ENCODE peak calls at places on chromosome 1, in five cellular contexts. E is mesenteric fat pad, R is uterus, J is kidney tubule cell, G is OCI-LY7. L is an unnamed sample.

GRCh38 chr1:246107516-246108277 is 399.4 kb downstream of the SMYD3 start:
- DNase-seq in E (no peak), R (no peak), J (peak; percentile 18), G (no peak), L (no peak)

GRCh38 chr1:55304306-55304705 is 89.1 kb upstream of the USP24 start:
- DNase-seq in E (no peak), R (no peak), J (no peak), G (no peak), L (no peak)

GRCh38 chr1:10793129-10793651 is 3.3 kb downstream of the CASZ1 start:
- DNase-seq in E (no peak), R (no peak), J (peak; percentile 38), G (no peak), L (peak; percentile 64)

GRCh38 chr1:192516776-192517297 is 58.7 kb upstream of the RGS1 start:
- DNase-seq in E (no peak), R (no peak), J (peak; percentile 73), G (peak; percentile 89), L (no peak)

GRCh38 chr1:234886081-234886874 is 242.4 kb downstream of the TOMM20 start:
- DNase-seq in E (peak; percentile 82), R (peak; percentile 80), J (no peak), G (no peak), L (no peak)

GRCh38 chr1:202671388-202671787 is 38.9 kb downstream of the SYT2 start:
- DNase-seq in E (no peak), R (no peak), J (peak; percentile 16), G (no peak), L (no peak)

GRCh38 chr1:20426923-20427322 is 59.1 kb downstream of the CAMK2N1 start:
- DNase-seq in E (peak; percentile 51), R (no peak), J (peak; percentile 92), G (no peak), L (no peak)

GRCh38 chr1:78060857-78061563 is 15.2 kb downstream of the GIPC2 start:
- DNase-seq in E (no peak), R (no peak), J (no peak), G (no peak), L (no peak)

GRCh38 chr1:30758785-30759380 is 1.3 kb upstream of the LAPTM5 start:
- DNase-seq in E (no peak), R (no peak), J (no peak), G (peak; percentile 63), L (no peak)

GRCh38 chr1:211652371-211652770 is 23.1 kb downstream of the NEK2 start:
- DNase-seq in E (no peak), R (no peak), J (no peak), G (no peak), L (no peak)

GRCh38 chr1:55584521-55585401 is 369.6 kb upstream of the USP24 start:
- DNase-seq in E (no peak), R (no peak), J (peak; percentile 8), G (no peak), L (no peak)

GRCh38 chr1:203572134-203572625 is 54.5 kb upstream of the ATP2B4 start:
- DNase-seq in E (no peak), R (peak; percentile 57), J (no peak), G (no peak), L (no peak)

GRCh38 chr1:47710075-47711071 is 272.5 kb downstream of the FOXD2 start:
- DNase-seq in E (peak; percentile 94), R (peak; percentile 43), J (peak; percentile 58), G (peak; percentile 38), L (peak; percentile 33)

GRCh38 chr1:151820940-151821339 is 10.7 kb downstream of the RORC start:
- DNase-seq in E (no peak), R (no peak), J (no peak), G (peak; percentile 13), L (no peak)

GRCh38 chr1:221394011-221394544 is 347.8 kb downstream of the DUSP10 start:
- DNase-seq in E (no peak), R (peak; percentile 16), J (peak; percentile 33), G (no peak), L (no peak)

GRCh38 chr1:39754026-39754569 is 15.4 kb downstream of the PPIE start:
- DNase-seq in E (no peak), R (no peak), J (no peak), G (no peak), L (no peak)

GRCh38 chr1:19447550-19447949 is 37.8 kb downstream of the CAPZB start:
- DNase-seq in E (no peak), R (no peak), J (no peak), G (no peak), L (no peak)

GRCh38 chr1:177032434-177032833 is 132.1 kb downstream of the ASTN1 start:
- DNase-seq in E (no peak), R (no peak), J (no peak), G (no peak), L (no peak)

GRCh38 chr1:216596298-216596947 is 126.8 kb downstream of the ESRRG start:
- DNase-seq in E (no peak), R (no peak), J (no peak), G (no peak), L (no peak)

GRCh38 chr1:17553970-17554369 is 14.5 kb downstream of the ARHGEF10L start:
- DNase-seq in E (no peak), R (no peak), J (peak; percentile 92), G (no peak), L (no peak)

GRCh38 chr1:8471451-8471850 is 153.5 kb downstream of the SLC45A1 start:
- DNase-seq in E (no peak), R (no peak), J (no peak), G (no peak), L (no peak)

GRCh38 chr1:116755036-116755435 is 806 bp downstream of the CD2 start:
- DNase-seq in E (no peak), R (no peak), J (no peak), G (no peak), L (no peak)

L was measured in Panc1.